ENCODE peak calls at places on chromosomes 3 and 15, in seven cellular contexts. S is activated T-helper 1 cell treated with anti-CD3 and anti-CD28 coated beads, Interleukin-12 subunit alpha, Interleukin-12 subunit beta, Interleukin-2, Interleukin-4 antibody, amounts not matched to agents 30 ng/mL and 10 ng/mL and 1 ng/mL, durations not matched to agents 14 hours and 24 hours and 36 hours; K is EH; M is GM10248; G is cardiac muscle cell; A is stromal cell of bone marrow; W is HEK293T. B is an unnamed sample.

GRCh38 chr3:42120866-42121265 is 29.7 kb downstream of the TRAK1 start:
- DNase-seq in K (no peak), G (no peak), S (no peak), M (no peak), W (no peak), A (no peak), B (peak)

GRCh38 chr15:94692697-94693096 is 461.3 kb downstream of the MCTP2 start:
- DNase-seq in S (no peak), A (no peak), M (no peak), G (no peak), W (no peak), K (no peak), B (no peak)

GRCh38 chr15:38054488-38054887 is 120.0 kb downstream of the TMCO5A start:
- DNase-seq in K (peak), A (peak), S (no peak), G (peak), M (no peak), W (no peak), B (no peak)

GRCh38 chr15:71109130-71109529 is 6.1 kb upstream of the THSD4 start:
- DNase-seq in A (no peak), W (no peak), M (no peak), G (peak), S (no peak), K (peak), B (no peak)

GRCh38 chr3:25403890-25404460 is 24.1 kb upstream of the RARB start:
- DNase-seq in S (no peak), M (no peak), W (no peak), A (no peak), K (no peak), G (no peak), B (no peak)

GRCh38 chr15:22960126-22960525 is 20.0 kb downstream of the CYFIP1 start:
- DNase-seq in A (no peak), K (no peak), W (no peak), M (no peak), S (no peak), G (no peak), B (no peak)

GRCh38 chr3:24499991-24500390 is 5.3 kb upstream of the THRB start:
- DNase-seq in W (no peak), S (no peak), M (no peak), G (no peak), K (no peak), A (no peak), B (no peak)

GRCh38 chr3:49377483-49377882 is 19.3 kb upstream of the GPX1 start:
- DNase-seq in K (peak), A (no peak), S (peak), G (peak), W (no peak), M (no peak), B (no peak)

GRCh38 chr3:4994144-4994730 is 15.0 kb downstream of the BHLHE40 start:
- DNase-seq in K (peak), G (no peak), M (no peak), S (no peak), A (no peak), W (no peak), B (no peak)

GRCh38 chr3:84965141-84965540 is 6.4 kb downstream of the CADM2 start:
- DNase-seq in M (no peak), S (no peak), G (peak), W (peak), K (no peak), A (no peak), B (peak)